ENCODE peak calls at places on chromosome 21, in six cellular contexts. P, I, W, D, Q and Z are unnamed samples.

GRCh38 chr21:23638131-23638530 is 1969.2 kb downstream of the MRPL39 start:
- DNase-seq in P (no peak), I (no peak), W (no peak), D (no peak), Q (no peak), Z (no peak)

GRCh38 chr21:31255846-31256395 is 88.1 kb downstream of the TIAM1 start:
- DNase-seq in P (no peak), I (no peak), W (no peak), D (no peak), Q (no peak), Z (no peak)

GRCh38 chr21:32492376-32492775 is 79.9 kb downstream of the EVA1C start:
- DNase-seq in P (no peak), I (no peak), W (no peak), D (no peak), Q (no peak), Z (no peak)

GRCh38 chr21:29334717-29335428 is 36.2 kb downstream of the BACH1 start:
- DNase-seq in P (no peak), I (peak), W (no peak), D (no peak), Q (no peak), Z (no peak)

GRCh38 chr21:34528131-34528561 is 16.1 kb upstream of the KCNE1 start:
- DNase-seq in P (no peak), I (no peak), W (no peak), D (no peak), Q (no peak), Z (no peak)

GRCh38 chr21:26366781-26367180 is 196.2 kb upstream of the APP start:
- DNase-seq in P (no peak), I (no peak), W (no peak), D (no peak), Q (no peak), Z (no peak)

GRCh38 chr21:42684109-42684916 is 30.9 kb downstream of the PDE9A start:
- DNase-seq in P (peak), I (no peak), W (no peak), D (peak), Q (no peak), Z (no peak)

GRCh38 chr21:28833181-28833580 is 159.5 kb downstream of the LTN1 start:
- DNase-seq in P (no peak), I (peak), W (no peak), D (no peak), Q (no peak), Z (no peak)

GRCh38 chr21:16570196-16570595 is 840.4 kb downstream of the USP25 start:
- DNase-seq in P (no peak), I (peak), W (no peak), D (no peak), Q (no peak), Z (no peak)

GRCh38 chr21:31612889-31613785 is 46.4 kb upstream of the SOD1 start:
- DNase-seq in P (no peak), I (no peak), W (no peak), D (no peak), Q (no peak), Z (no peak)

GRCh38 chr21:33246506-33246905 is 16.8 kb downstream of the IFNAR2 start:
- DNase-seq in P (no peak), I (no peak), W (no peak), D (no peak), Q (no peak), Z (no peak)

GRCh38 chr21:46151261-46151988 is 4.0 kb downstream of the FTCD start:
- DNase-seq in P (peak), I (no peak), W (peak), D (no peak), Q (no peak), Z (peak)

GRCh38 chr21:32248616-32249550 is 30.0 kb downstream of the MIS18A start:
- DNase-seq in P (no peak), I (no peak), W (no peak), D (no peak), Q (no peak), Z (no peak)

GRCh38 chr21:27674037-27674436 is 707.1 kb upstream of the ADAMTS5 start:
- DNase-seq in P (no peak), I (peak), W (no peak), D (no peak), Q (no peak), Z (no peak)

GRCh38 chr21:21851657-21852056 is 853.4 kb downstream of the NCAM2 start:
- DNase-seq in P (no peak), I (no peak), W (no peak), D (no peak), Q (no peak), Z (no peak)

GRCh38 chr21:32562426-32562825 is 22.9 kb downstream of the TCP10L start:
- DNase-seq in P (no peak), I (peak), W (no peak), D (peak), Q (no peak), Z (no peak)

GRCh38 chr21:31099122-31099521 is 60.8 kb upstream of the KRTAP19-8 start:
- DNase-seq in P (no peak), I (no peak), W (no peak), D (no peak), Q (no peak), Z (no peak)

GRCh38 chr21:37808261-37808660 is 108.0 kb downstream of the KCNJ6 start:
- DNase-seq in P (no peak), I (no peak), W (no peak), D (no peak), Q (no peak), Z (no peak)

GRCh38 chr21:33196956-33197374 is 32.8 kb upstream of the IFNAR2 start:
- DNase-seq in P (peak), I (peak), W (no peak), D (peak), Q (no peak), Z (no peak)

GRCh38 chr21:27448960-27449359 is 482.1 kb upstream of the ADAMTS5 start:
- DNase-seq in P (no peak), I (no peak), W (no peak), D (no peak), Q (no peak), Z (no peak)

GRCh38 chr21:14545906-14546480 is at the start of gene SAMSN1:
- DNase-seq in P (no peak), I (no peak), W (no peak), D (peak), Q (no peak), Z (no peak)

GRCh38 chr21:43269461-43269860 is 100.7 kb downstream of the CRYAA start:
- DNase-seq in P (peak), I (no peak), W (no peak), D (peak), Q (no peak), Z (peak)

GRCh38 chr21:42837421-42838211 is 41.7 kb downstream of the WDR4 start:
- DNase-seq in P (peak), I (no peak), W (no peak), D (no peak), Q (no peak), Z (peak)

GRCh38 chr21:46100426-46100825 is 2.5 kb downstream of the COL6A2 start:
- DNase-seq in P (no peak), I (peak), W (no peak), D (no peak), Q (no peak), Z (no peak)

GRCh38 chr21:22728091-22728490 is 1729.9 kb downstream of the NCAM2 start:
- DNase-seq in P (no peak), I (no peak), W (no peak), D (no peak), Q (no peak), Z (no peak)

GRCh38 chr21:41360072-41360821 is 1.6 kb upstream of the MX2 start:
- DNase-seq in P (peak), I (peak), W (peak), D (no peak), Q (no peak), Z (peak)
- TF ChIP-seq CTCF in P (no peak), I (no peak), W (no peak), D (no peak), Q (peak), Z (peak)

DNA sequence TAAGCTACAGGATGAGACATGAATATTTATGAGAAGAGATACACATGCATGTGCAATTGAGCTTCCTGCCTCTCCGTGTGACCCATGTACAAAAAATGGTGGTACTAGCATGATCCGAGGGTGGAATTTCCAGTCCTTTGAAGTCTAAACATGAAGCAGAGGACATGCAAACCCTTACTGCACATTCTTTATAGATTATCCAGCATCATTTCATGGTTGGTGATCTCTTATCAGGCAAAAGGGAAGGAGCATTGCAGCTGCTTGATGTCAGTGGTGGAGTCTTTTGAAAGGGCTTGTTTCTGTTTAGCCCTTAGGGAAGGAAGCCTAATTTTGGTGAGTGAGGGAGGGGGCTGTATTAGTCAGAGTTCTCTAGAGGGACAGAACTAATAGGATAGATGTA is 448.6 kb downstream of the SETD4 start:
- DNase-seq in P (no peak), I (no peak), W (no peak), D (no peak), Q (no peak), Z (no peak)
- TF ChIP-seq CTCF in P (no peak), I (no peak), W (no peak), D (no peak), Q (no peak), Z (no peak)

GRCh38 chr21:19507682-19508260 is 1104.2 kb upstream of the TMPRSS15 start:
- DNase-seq in P (no peak), I (no peak), W (no peak), D (no peak), Q (no peak), Z (no peak)
- TF ChIP-seq CTCF in P (no peak), I (no peak), W (no peak), D (no peak), Q (peak), Z (no peak)

DNA sequence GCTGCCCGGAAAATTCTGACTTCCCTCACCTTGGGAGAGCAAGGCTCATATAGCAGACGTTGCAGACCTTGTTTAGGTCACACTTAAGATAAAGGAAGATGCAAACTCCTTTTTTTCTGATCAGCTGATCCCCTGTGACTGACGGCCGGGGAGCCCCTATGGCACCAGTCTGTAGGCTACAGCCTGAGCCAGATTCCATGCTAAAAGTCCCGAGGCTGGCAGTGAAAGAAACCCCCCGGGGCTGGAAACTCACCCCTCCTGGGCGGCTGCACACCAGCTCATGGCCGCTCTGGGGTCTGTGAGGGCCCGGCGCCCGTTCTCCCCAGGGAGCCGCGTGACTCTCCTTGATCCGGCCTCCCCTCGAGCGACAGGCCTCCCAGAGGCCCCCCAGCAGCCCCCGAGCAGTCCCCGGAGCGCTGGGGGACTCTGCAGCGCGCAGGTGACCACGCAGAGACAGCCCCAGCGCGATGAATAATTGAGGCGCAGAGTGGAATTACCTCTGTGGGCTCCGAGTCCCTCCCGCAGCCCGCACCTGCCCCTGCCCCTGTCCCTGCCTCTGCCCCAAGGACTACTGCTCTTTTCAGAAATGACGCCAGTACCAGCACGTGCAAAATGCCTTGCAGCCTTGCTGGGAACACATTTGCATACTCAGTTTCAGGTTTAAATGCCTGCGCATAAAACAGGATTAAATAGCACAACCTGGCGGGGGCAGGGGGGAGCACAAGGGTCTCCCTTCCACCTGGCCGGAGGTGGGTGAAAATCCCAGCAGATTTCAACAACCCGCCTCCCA is 62.6 kb upstream of the CLDN14 start:
- DNase-seq in P (no peak), I (no peak), W (no peak), D (peak), Q (no peak), Z (no peak)
- TF ChIP-seq CTCF in P (no peak), I (no peak), W (no peak), D (no peak), Q (peak), Z (peak)

GRCh38 chr21:44932366-44933181 is 7.3 kb upstream of the SLX9 start:
- DNase-seq in P (peak), I (no peak), W (peak), D (peak), Q (no peak), Z (peak)
- TF ChIP-seq CTCF in P (peak), I (peak), W (no peak), D (peak), Q (peak), Z (peak)

GRCh38 chr21:39097335-39097861 is 85.9 kb downstream of the PSMG1 start:
- DNase-seq in P (no peak), I (no peak), W (no peak), D (no peak), Q (no peak), Z (no peak)

GRCh38 chr21:39095681-39096080 is 87.6 kb downstream of the PSMG1 start:
- DNase-seq in P (no peak), I (no peak), W (no peak), D (no peak), Q (no peak), Z (no peak)

GRCh38 chr21:39094847-39095525 is 88.3 kb downstream of the PSMG1 start:
- DNase-seq in P (no peak), I (peak), W (no peak), D (no peak), Q (no peak), Z (no peak)

GRCh38 chr21:39097981-39098380 is 85.3 kb downstream of the PSMG1 start:
- DNase-seq in P (no peak), I (peak), W (no peak), D (no peak), Q (no peak), Z (no peak)

DNA sequence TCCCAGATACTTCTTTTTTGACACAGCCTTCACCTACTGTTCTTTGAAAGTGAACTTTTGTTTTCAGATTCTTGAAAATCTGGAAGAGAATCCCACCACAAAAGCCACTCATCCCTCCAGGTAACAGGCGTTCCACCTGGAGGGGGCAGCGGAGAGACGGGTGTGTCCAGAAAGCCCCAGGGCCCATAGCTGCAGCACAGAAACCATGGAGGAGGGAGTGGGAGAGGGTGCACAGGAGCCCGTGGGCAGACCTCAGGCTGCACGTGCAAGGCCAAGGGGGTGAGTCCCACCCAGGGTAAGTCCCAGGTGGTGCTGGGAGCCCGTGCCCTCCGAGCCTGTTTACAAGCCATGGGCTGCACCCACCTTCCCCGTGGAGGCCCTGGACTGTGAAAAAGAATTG is 86.5 kb downstream of the PSMG1 start:
- DNase-seq in P (no peak), I (no peak), W (no peak), D (no peak), Q (no peak), Z (no peak)
- TF ChIP-seq CTCF in P (no peak), I (no peak), W (no peak), D (no peak), Q (no peak), Z (no peak)

GRCh38 chr21:44804762-44805161 is 3.1 kb upstream of the UBE2G2 start:
- DNase-seq in P (no peak), I (no peak), W (no peak), D (no peak), Q (no peak), Z (no peak)

GRCh38 chr21:44801468-44802395 is at the start of gene UBE2G2:
- DNase-seq in P (peak), I (peak), W (peak), D (peak), Q (no peak), Z (peak)

GRCh38 chr21:44803651-44804050 is 2.0 kb upstream of the UBE2G2 start:
- DNase-seq in P (no peak), I (no peak), W (no peak), D (no peak), Q (no peak), Z (no peak)

GRCh38 chr21:44800971-44801467 is 601 bp downstream of the UBE2G2 start:
- DNase-seq in P (no peak), I (no peak), W (no peak), D (peak), Q (no peak), Z (no peak)

GRCh38 chr21:44802396-44803153 is 955 bp upstream of the UBE2G2 start:
- DNase-seq in P (no peak), I (no peak), W (no peak), D (no peak), Q (no peak), Z (no peak)
- TF ChIP-seq CTCF in P (no peak), I (no peak), W (no peak), D (no peak), Q (no peak), Z (no peak)

GRCh38 chr21:17688912-17689874 is 76.5 kb upstream of the BTG3 start:
- DNase-seq in P (no peak), I (peak), W (no peak), D (peak), Q (no peak), Z (peak)
- TF ChIP-seq CTCF in P (no peak), I (no peak), W (no peak), D (peak), Q (peak), Z (no peak)